ENCODE peak calls at places on chromosomes 11 and 22, in nine cellular contexts. W is thoracic aorta, K is hepatocyte, G is kidney, M is right cardiac atrium, D is A549, V is stomach, L is heart right ventricle, T is heart left ventricle. R is an unnamed sample. For H3K4me1, the result is how much of the 10 kb centered on the place peaks cover.

GRCh38 chr11:57781529-57781943 is 19.9 kb downstream of the CTNND1 start:
- DNase-seq in L (no peak), G (peak), M (peak), D (no peak), V (peak), T (peak), W (no peak), K (peak), R (no peak)

GRCh38 chr11:134275534-134276395 is at the start of gene GLB1L3:
- DNase-seq in M (no peak), V (no peak), D (peak), L (no peak), T (no peak), K (peak), W (no peak), G (no peak), R (no peak)

GRCh38 chr11:1206391-1207271 is 16.2 kb upstream of the MUC5B start:
- DNase-seq in V (no peak), L (no peak), W (no peak), M (peak), G (peak), T (no peak), K (no peak), D (no peak), R (no peak)

GRCh38 chr11:66126808-66127555 is 56.9 kb downstream of the PACS1 start:
- DNase-seq in K (peak), V (peak), W (peak), G (peak), D (no peak), T (peak), L (peak), M (peak), R (no peak)

GRCh38 chr11:12084191-12084717 is 26.1 kb upstream of the MICAL2 start:
- DNase-seq in V (no peak), W (no peak), M (no peak), K (no peak), T (no peak), G (no peak), D (no peak), L (no peak), R (no peak)

GRCh38 chr11:13114566-13115465 is 105.7 kb downstream of the RASSF10 start:
- DNase-seq in G (no peak), V (peak), D (peak), L (no peak), T (no peak), K (peak), M (peak), W (no peak), R (peak)

GRCh38 chr22:45212306-45212709 is 28.4 kb downstream of the KIAA0930 start:
- DNase-seq in W (peak), V (peak), L (peak), M (peak), D (peak), G (peak), T (peak), K (peak), R (no peak)

GRCh38 chr11:110762596-110762995 is 50.4 kb upstream of the ARHGAP20 start:
- DNase-seq in M (no peak), W (no peak), D (no peak), G (no peak), T (no peak), L (no peak), V (no peak), K (no peak), R (no peak)

GRCh38 chr11:38274031-38274430 is 1676.0 kb upstream of the RAG2 start:
- DNase-seq in W (no peak), G (no peak), D (no peak), T (no peak), M (no peak), V (no peak), L (no peak), K (no peak), R (no peak)

GRCh38 chr11:2210366-2211112 is 38.9 kb upstream of the TH start:
- DNase-seq in L (peak), K (no peak), M (no peak), T (peak), D (no peak), V (peak), G (peak), W (no peak), R (no peak)

GRCh38 chr11:16776716-16777115 is 38.3 kb downstream of the C11orf58 start:
- DNase-seq in L (no peak), T (no peak), M (peak), D (no peak), K (no peak), W (no peak), V (peak), G (no peak), R (no peak)

GRCh38 chr11:92413757-92414513 is 189.3 kb downstream of the FAT3 start:
- DNase-seq in W (no peak), G (no peak), L (no peak), M (no peak), D (no peak), V (no peak), T (no peak), K (no peak), R (no peak)

GRCh38 chr22:23841292-23841691 is 2.5 kb upstream of the DERL3 start:
- DNase-seq in T (no peak), K (no peak), G (peak), L (no peak), W (no peak), M (peak), D (no peak), V (no peak), R (no peak)
- H3K4me1 ChIP-seq in T (under half), K (under half), G (under half), L (under half), W (under half), M (under half), D (under half), V (half or more), R (under half)

GRCh38 chr11:35159111-35159510 is 20.1 kb downstream of the CD44 start:
- DNase-seq in K (no peak), W (no peak), G (no peak), L (no peak), D (no peak), T (no peak), V (no peak), M (no peak), R (no peak)
- H3K4me1 ChIP-seq in K (under half), W (half or more), G (under half), L (under half), D (half or more), T (under half), V (half or more), M (under half), R (under half)

GRCh38 chr22:24994070-24994763 is 41.7 kb downstream of the KIAA1671 start:
- DNase-seq in L (no peak), K (peak), W (no peak), T (no peak), M (no peak), V (peak), D (no peak), G (no peak), R (no peak)
- H3K4me1 ChIP-seq in L (under half), K (under half), W (under half), T (under half), M (under half), V (under half), D (half or more), G (under half), R (under half)

DNA sequence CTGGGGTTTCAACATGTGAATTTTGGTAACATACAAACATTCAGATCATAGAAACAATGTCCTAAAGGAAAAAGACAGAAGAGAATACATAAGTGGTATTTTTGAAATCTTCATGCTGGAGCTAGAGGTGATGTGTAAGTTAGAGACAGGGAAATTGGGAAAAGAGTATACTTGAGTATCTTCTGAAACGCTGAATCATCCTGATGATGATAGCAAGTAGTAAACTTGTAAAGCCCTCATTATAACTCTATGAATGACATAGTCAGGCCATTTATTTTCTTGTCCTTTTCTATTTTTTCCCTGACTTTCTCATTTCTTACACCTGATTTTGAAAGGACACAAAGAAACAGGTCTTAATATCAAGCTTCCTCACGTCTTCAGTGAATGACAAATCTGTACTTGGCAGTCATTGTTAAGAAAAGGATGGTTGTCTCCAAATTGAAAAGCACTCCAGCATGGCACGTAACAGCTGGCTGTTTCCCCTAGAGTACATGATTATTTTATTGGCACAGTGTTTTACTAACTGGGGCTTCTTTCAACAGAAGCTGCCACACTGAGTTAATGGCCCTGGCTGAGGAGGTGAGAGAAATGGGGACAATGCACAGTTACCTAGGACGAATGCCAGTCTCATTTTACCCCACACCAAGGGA is 140.7 kb upstream of the CTSC start:
- DNase-seq in D (no peak), M (no peak), V (no peak), K (no peak), G (no peak), T (no peak), L (no peak), W (no peak), R (no peak)
- H3K4me1 ChIP-seq in D (under half), M (under half), V (under half), K (under half), G (under half), T (under half), L (under half), W (under half), R (under half)

GRCh38 chr11:75555079-75555811 is 6.8 kb upstream of the SERPINH1 start:
- DNase-seq in L (no peak), K (no peak), M (no peak), W (no peak), T (peak), D (no peak), G (no peak), V (no peak), R (no peak)
- H3K4me1 ChIP-seq in L (under half), K (under half), M (under half), W (under half), T (half or more), D (under half), G (under half), V (half or more), R (under half)

GRCh38 chr22:42283288-42284229 is 13.1 kb upstream of the TCF20 start:
- DNase-seq in M (no peak), V (no peak), W (no peak), D (no peak), T (peak), K (peak), L (no peak), G (peak), R (no peak)
- H3K4me1 ChIP-seq in M (under half), V (under half), W (under half), D (under half), T (under half), K (under half), L (under half), G (under half), R (under half)

GRCh38 chr11:47003180-47003877 is 66.8 kb downstream of the CSTPP1 start:
- DNase-seq in W (no peak), L (no peak), K (no peak), V (no peak), T (peak), D (no peak), M (peak), G (no peak), R (no peak)

GRCh38 chr11:47001666-47002285 is 65.2 kb downstream of the CSTPP1 start:
- DNase-seq in V (no peak), W (no peak), D (no peak), L (no peak), K (no peak), G (no peak), T (no peak), M (no peak), R (no peak)

GRCh38 chr11:47004595-47005033 is 68.1 kb downstream of the CSTPP1 start:
- DNase-seq in W (peak), D (no peak), T (peak), V (peak), G (peak), K (peak), M (peak), L (peak), R (no peak)

GRCh38 chr11:47000033-47000432 is 63.5 kb downstream of the CSTPP1 start:
- DNase-seq in G (no peak), W (no peak), D (no peak), V (no peak), L (no peak), K (no peak), T (no peak), M (no peak), R (no peak)

DNA sequence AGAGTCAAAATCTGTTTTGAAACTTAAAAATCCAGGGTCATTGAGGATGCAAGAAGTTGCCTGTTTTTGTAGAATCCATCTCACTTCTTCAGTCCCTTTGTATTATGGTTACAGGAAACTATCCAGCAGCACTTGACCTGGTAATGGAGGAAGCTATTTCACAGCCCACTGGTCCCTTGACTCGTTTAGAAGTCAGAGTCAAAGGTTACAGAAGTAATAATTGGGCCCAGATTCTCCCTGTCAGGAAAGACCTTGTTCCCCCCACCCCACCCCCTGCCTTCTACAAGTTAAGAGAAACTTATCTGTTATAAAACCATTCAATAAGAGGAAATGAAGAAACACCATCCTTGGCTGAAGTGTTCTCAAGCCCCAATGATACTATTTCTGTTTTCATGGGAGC is 65.8 kb downstream of the CSTPP1 start:
- DNase-seq in K (no peak), V (no peak), D (no peak), W (no peak), M (no peak), L (no peak), T (no peak), G (no peak), R (no peak)
- H3K4me1 ChIP-seq in K (under half), V (half or more), D (under half), W (under half), M (under half), L (under half), T (under half), G (under half), R (under half)

R was measured in iPS DF 6.9.